ENCODE peak calls at places on chromosomes 1 and 21, in nine cellular contexts. Y is spleen, O is breast epithelium, Z is GM12892, Q is stomach, R is vagina, X is H1, B is prostate gland, A is transverse colon. I is an unnamed sample.

GRCh38 chr1:166089804-166090203 is 77.0 kb downstream of the FAM78B start:
- DNase-seq in Y (no peak), O (no peak), Z (peak), Q (no peak), R (no peak), X (no peak), B (no peak), A (no peak), I (peak)

GRCh38 chr1:14442669-14443068 is 155.8 kb upstream of the KAZN start:
- DNase-seq in Y (no peak), O (no peak), Z (no peak), Q (no peak), R (no peak), X (no peak), B (no peak), A (no peak), I (no peak)

GRCh38 chr1:181089017-181089776 is 697 bp downstream of the IER5 start:
- DNase-seq in Y (peak), O (no peak), Z (no peak), Q (peak), R (no peak), X (no peak), B (no peak), A (peak), I (no peak)

GRCh38 chr1:119924948-119925898 is 28.9 kb upstream of the ADAM30 start:
- DNase-seq in Y (no peak), O (no peak), Z (no peak), Q (no peak), R (no peak), X (no peak), B (no peak), A (no peak), I (no peak)

GRCh38 chr1:46134660-46135331 is 2.4 kb upstream of the PIK3R3 start:
- DNase-seq in Y (no peak), O (no peak), Z (no peak), Q (no peak), R (no peak), X (no peak), B (peak), A (no peak), I (no peak)

GRCh38 chr1:90413519-90413918 is 303.6 kb downstream of the BARHL2 start:
- DNase-seq in Y (no peak), O (no peak), Z (no peak), Q (no peak), R (no peak), X (no peak), B (no peak), A (no peak), I (no peak)

GRCh38 chr1:206839857-206840256 is 25.6 kb upstream of the IL20 start:
- DNase-seq in Y (no peak), O (no peak), Z (no peak), Q (no peak), R (no peak), X (no peak), B (no peak), A (no peak), I (no peak)

GRCh38 chr1:99482750-99483149 is 163.2 kb upstream of the PALMD start:
- DNase-seq in Y (no peak), O (no peak), Z (no peak), Q (no peak), R (no peak), X (no peak), B (no peak), A (no peak), I (no peak)

GRCh38 chr21:44011123-44011773 is 861 bp upstream of the TRAPPC10 start:
- DNase-seq in Y (no peak), O (no peak), Z (no peak), Q (no peak), R (no peak), X (no peak), B (no peak), A (peak), I (no peak)

GRCh38 chr1:113325039-113325438 is 65.3 kb upstream of the MAGI3 start:
- DNase-seq in Y (no peak), O (no peak), Z (no peak), Q (peak), R (no peak), X (no peak), B (no peak), A (no peak), I (no peak)

GRCh38 chr1:166307261-166308188 is 140.7 kb upstream of the FAM78B start:
- DNase-seq in Y (no peak), O (no peak), Z (no peak), Q (no peak), R (no peak), X (no peak), B (no peak), A (no peak), I (no peak)

GRCh38 chr1:41386190-41386518 is 24.9 kb downstream of the FOXO6 start:
- DNase-seq in Y (no peak), O (no peak), Z (no peak), Q (no peak), R (no peak), X (no peak), B (no peak), A (no peak), I (no peak)

GRCh38 chr1:111906816-111907215 is 82.7 kb downstream of the KCND3 start:
- DNase-seq in Y (no peak), O (no peak), Z (no peak), Q (no peak), R (no peak), X (no peak), B (no peak), A (no peak), I (no peak)

GRCh38 chr21:33266050-33266783 is at the start of gene IL10RB:
- DNase-seq in Y (peak), O (peak), Z (peak), Q (peak), R (no peak), X (peak), B (peak), A (peak), I (peak)

GRCh38 chr1:58773406-58773840 is 10.4 kb downstream of the JUN start:
- DNase-seq in Y (peak), O (peak), Z (no peak), Q (peak), R (no peak), X (no peak), B (peak), A (peak), I (no peak)

GRCh38 chr1:54487571-54488050 is 60.4 kb upstream of the ACOT11 start:
- DNase-seq in Y (peak), O (no peak), Z (no peak), Q (no peak), R (no peak), X (no peak), B (peak), A (no peak), I (no peak)

GRCh38 chr1:86756062-86756406 is 51.7 kb downstream of the SH3GLB1 start:
- DNase-seq in Y (no peak), O (no peak), Z (no peak), Q (no peak), R (no peak), X (no peak), B (no peak), A (no peak), I (no peak)

GRCh38 chr1:225987491-225988316 is 11.4 kb downstream of the SDE2 start:
- DNase-seq in Y (no peak), O (no peak), Z (no peak), Q (no peak), R (no peak), X (no peak), B (no peak), A (no peak), I (no peak)

GRCh38 chr1:154765970-154766369 is 104.1 kb downstream of the KCNN3 start:
- DNase-seq in Y (peak), O (peak), Z (no peak), Q (peak), R (no peak), X (no peak), B (no peak), A (no peak), I (no peak)

GRCh38 chr1:68175621-68176398 is 56.5 kb downstream of the WLS start:
- DNase-seq in Y (no peak), O (no peak), Z (no peak), Q (peak), R (no peak), X (no peak), B (no peak), A (no peak), I (no peak)

GRCh38 chr1:186055846-186056245 is 319.2 kb downstream of the TPR start:
- DNase-seq in Y (no peak), O (no peak), Z (no peak), Q (no peak), R (no peak), X (no peak), B (no peak), A (no peak), I (no peak)

GRCh38 chr21:27429612-27430361 is 462.9 kb upstream of the ADAMTS5 start:
- DNase-seq in Y (no peak), O (no peak), Z (no peak), Q (no peak), R (no peak), X (no peak), B (no peak), A (no peak), I (no peak)

GRCh38 chr1:113467991-113468390 is 77.7 kb downstream of the MAGI3 start:
- DNase-seq in Y (no peak), O (no peak), Z (no peak), Q (no peak), R (no peak), X (no peak), B (no peak), A (no peak), I (no peak)

GRCh38 chr1:90850181-90850924 is 133.3 kb upstream of the BARHL2 start:
- DNase-seq in Y (no peak), O (no peak), Z (no peak), Q (no peak), R (no peak), X (no peak), B (no peak), A (peak), I (no peak)

GRCh38 chr1:153679337-153680119 is 1.0 kb downstream of the NPR1 start:
- DNase-seq in Y (peak), O (no peak), Z (no peak), Q (no peak), R (no peak), X (no peak), B (no peak), A (no peak), I (no peak)

GRCh38 chr1:145846191-145846590 is 761 bp downstream of the NUDT17 start:
- DNase-seq in Y (no peak), O (no peak), Z (peak), Q (no peak), R (no peak), X (no peak), B (no peak), A (no peak), I (peak)

GRCh38 chr1:68725353-68725752 is 228.5 kb upstream of the DEPDC1 start:
- DNase-seq in Y (no peak), O (no peak), Z (no peak), Q (no peak), R (no peak), X (no peak), B (no peak), A (peak), I (no peak)

GRCh38 chr21:29213513-29214385 is 83.3 kb downstream of the MAP3K7CL start:
- DNase-seq in Y (no peak), O (no peak), Z (no peak), Q (no peak), R (no peak), X (no peak), B (no peak), A (no peak), I (no peak)

GRCh38 chr21:29217818-29218252 is 80.9 kb upstream of the BACH1 start:
- DNase-seq in Y (no peak), O (no peak), Z (no peak), Q (no peak), R (no peak), X (no peak), B (no peak), A (no peak), I (no peak)

GRCh38 chr21:29218749-29219148 is 80.0 kb upstream of the BACH1 start:
- DNase-seq in Y (no peak), O (no peak), Z (no peak), Q (no peak), R (no peak), X (no peak), B (peak), A (peak), I (no peak)

GRCh38 chr21:29219165-29219770 is 79.5 kb upstream of the BACH1 start:
- DNase-seq in Y (no peak), O (no peak), Z (no peak), Q (no peak), R (no peak), X (no peak), B (peak), A (peak), I (no peak)

GRCh38 chr21:29215709-29216108 is 83.0 kb upstream of the BACH1 start:
- DNase-seq in Y (no peak), O (no peak), Z (no peak), Q (no peak), R (no peak), X (no peak), B (peak), A (no peak), I (no peak)
- TF ChIP-seq POLR2AphosphoS5 in Y (no peak), O (no peak), Z (no peak), Q (no peak), R (no peak), X (no peak), B (peak), A (peak), I (no peak)

GRCh38 chr1:71054281-71054731 is 6.7 kb upstream of the PTGER3 start:
- DNase-seq in Y (peak), O (no peak), Z (no peak), Q (no peak), R (no peak), X (no peak), B (no peak), A (no peak), I (no peak)

GRCh38 chr1:71053758-71054157 is 6.1 kb upstream of the PTGER3 start:
- DNase-seq in Y (peak), O (no peak), Z (no peak), Q (no peak), R (no peak), X (no peak), B (no peak), A (no peak), I (no peak)

GRCh38 chr1:71049951-71050598 is 2.5 kb upstream of the PTGER3 start:
- DNase-seq in Y (no peak), O (no peak), Z (no peak), Q (no peak), R (no peak), X (no peak), B (peak), A (no peak), I (peak)

GRCh38 chr1:71053146-71053545 is 5.5 kb upstream of the PTGER3 start:
- DNase-seq in Y (no peak), O (no peak), Z (no peak), Q (no peak), R (no peak), X (no peak), B (no peak), A (no peak), I (no peak)

GRCh38 chr1:71054791-71055190 is 7.2 kb upstream of the PTGER3 start:
- DNase-seq in Y (no peak), O (no peak), Z (no peak), Q (no peak), R (no peak), X (no peak), B (no peak), A (no peak), I (no peak)
- TF ChIP-seq POLR2A in Y (no peak), O (no peak), Z (no peak), Q (no peak), R (no peak), X (no peak), B (no peak), A (no peak), I (no peak)

DNA sequence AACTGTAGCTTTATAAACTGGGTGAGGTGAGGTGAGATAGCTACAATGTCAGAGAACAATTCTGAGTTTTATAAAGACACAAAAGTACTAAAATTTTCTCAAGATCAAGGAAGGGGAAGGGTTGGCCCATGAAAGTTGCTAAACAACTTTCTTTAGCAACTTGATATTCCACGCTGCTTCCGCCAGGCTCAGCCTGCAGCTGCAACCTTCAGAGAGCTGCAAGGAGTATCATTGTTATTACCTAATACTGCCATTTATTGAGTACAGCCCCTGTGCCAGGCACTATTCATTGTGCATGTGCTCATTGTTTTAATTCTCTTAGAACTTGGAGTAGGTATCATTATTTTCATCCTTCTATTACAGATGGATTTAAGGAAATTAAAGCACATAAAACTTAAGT is 34.1 kb upstream of the SUCO start:
- DNase-seq in Y (no peak), O (no peak), Z (no peak), Q (no peak), R (no peak), X (no peak), B (peak), A (no peak), I (no peak)
- TF ChIP-seq POLR2AphosphoS5 in Y (no peak), O (peak), Z (no peak), Q (no peak), R (no peak), X (no peak), B (no peak), A (no peak), I (no peak)

GRCh38 chr1:109993885-109994284 is 9.3 kb downstream of the AHCYL1 start:
- DNase-seq in Y (no peak), O (no peak), Z (no peak), Q (peak), R (no peak), X (no peak), B (no peak), A (no peak), I (no peak)
- TF ChIP-seq POLR2A in Y (no peak), O (no peak), Z (no peak), Q (no peak), R (no peak), X (no peak), B (no peak), A (no peak), I (no peak)

GRCh38 chr1:28577052-28577678 is 14.9 kb upstream of the RAB42 start:
- DNase-seq in Y (no peak), O (no peak), Z (no peak), Q (no peak), R (no peak), X (no peak), B (no peak), A (no peak), I (no peak)
- TF ChIP-seq POLR2AphosphoS5 in Y (no peak), O (no peak), Z (peak), Q (no peak), R (no peak), X (peak), B (no peak), A (no peak), I (no peak)

DNA sequence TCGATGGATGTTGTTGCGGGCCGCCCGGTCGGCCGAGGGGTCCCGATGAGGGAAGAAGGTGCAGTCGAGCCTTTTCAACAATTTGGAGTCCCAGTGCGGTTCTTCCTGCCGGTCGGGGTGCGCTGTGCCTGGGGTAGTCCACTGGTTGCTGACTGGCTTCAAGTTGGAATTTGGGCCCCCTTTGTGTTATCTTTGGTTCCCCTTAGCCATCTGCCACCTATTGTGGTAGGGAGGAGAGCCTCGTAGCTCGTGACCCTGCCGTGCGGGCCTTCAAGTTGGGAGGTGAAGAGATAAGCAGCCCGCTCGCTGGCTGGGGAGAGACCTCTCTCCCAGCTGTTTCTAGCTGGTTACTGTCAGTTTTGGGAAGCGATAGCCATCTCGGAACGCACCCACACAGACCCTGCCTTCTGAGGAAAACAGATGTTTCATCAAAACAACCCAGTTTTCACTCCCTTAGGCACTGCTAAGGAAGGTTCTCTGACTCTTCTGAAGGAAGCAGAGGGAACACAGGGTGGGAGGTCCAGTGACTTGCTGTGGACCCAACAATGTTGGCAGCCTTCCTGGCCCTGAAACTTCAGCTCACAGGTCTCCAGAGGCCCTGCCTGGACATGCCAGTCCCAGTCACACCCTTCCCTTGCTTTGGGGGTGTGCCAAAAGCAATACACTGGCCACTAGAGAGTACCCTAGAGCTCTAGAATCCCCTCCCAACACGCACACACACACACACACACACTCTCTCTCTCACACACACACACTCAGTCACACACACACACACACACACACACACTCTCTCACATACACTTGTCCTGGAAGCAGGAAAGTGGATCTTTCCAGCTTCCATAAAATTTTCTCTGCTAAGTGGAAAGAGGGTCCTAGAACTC is 1.0 kb downstream of the BTG2 start:
- DNase-seq in Y (peak), O (peak), Z (no peak), Q (peak), R (no peak), X (no peak), B (peak), A (peak), I (no peak)
- TF ChIP-seq POLR2A in Y (peak), O (no peak), Z (no peak), Q (peak), R (no peak), X (no peak), B (peak), A (peak), I (no peak)

GRCh38 chr1:230153655-230154296 is 86.7 kb downstream of the GALNT2 start:
- DNase-seq in Y (no peak), O (no peak), Z (no peak), Q (no peak), R (no peak), X (no peak), B (no peak), A (no peak), I (no peak)
- TF ChIP-seq POLR2AphosphoS5 in Y (no peak), O (no peak), Z (no peak), Q (peak), R (peak), X (no peak), B (no peak), A (no peak), I (no peak)

GRCh38 chr1:23799570-23800395 is 771 bp downstream of the GALE start:
- DNase-seq in Y (peak), O (peak), Z (peak), Q (peak), R (no peak), X (no peak), B (peak), A (peak), I (peak)
- TF ChIP-seq POLR2A in Y (no peak), O (no peak), Z (peak), Q (peak), R (no peak), X (no peak), B (peak), A (peak), I (peak)

GRCh38 chr1:61453111-61453961 is 271.6 kb downstream of the TM2D1 start:
- DNase-seq in Y (peak), O (peak), Z (peak), Q (peak), R (no peak), X (peak), B (peak), A (peak), I (peak)

GRCh38 chr1:61449410-61449809 is 275.5 kb downstream of the TM2D1 start:
- DNase-seq in Y (no peak), O (no peak), Z (no peak), Q (no peak), R (no peak), X (no peak), B (no peak), A (no peak), I (no peak)

GRCh38 chr1:61450454-61451213 is 274.3 kb downstream of the TM2D1 start:
- DNase-seq in Y (no peak), O (no peak), Z (no peak), Q (no peak), R (no peak), X (no peak), B (peak), A (peak), I (no peak)

GRCh38 chr1:61452354-61452990 is 272.5 kb downstream of the TM2D1 start:
- DNase-seq in Y (no peak), O (no peak), Z (no peak), Q (no peak), R (no peak), X (no peak), B (no peak), A (no peak), I (no peak)

GRCh38 chr1:61451214-61451968 is 273.6 kb downstream of the TM2D1 start:
- DNase-seq in Y (no peak), O (no peak), Z (no peak), Q (no peak), R (no peak), X (no peak), B (no peak), A (no peak), I (no peak)
- TF ChIP-seq POLR2AphosphoS5 in Y (no peak), O (no peak), Z (no peak), Q (no peak), R (no peak), X (no peak), B (no peak), A (no peak), I (no peak)

I was measured in GM12891.